ENCODE peak calls at places on chromosomes 13 and 19, in four cellular contexts. One of them, this sample, is unnamed.

GRCh38 chr13:96780105-96780504 is 214.2 kb downstream of the OXGR1 start:
- DNase-seq in right cardiac atrium: no peak
- DNase-seq in tibial nerve: no peak
- DNase-seq in cardiac muscle cell: peak
- DNase-seq in this sample: no peak

GRCh38 chr19:42295831-42296525 is 6.0 kb upstream of the PRR19 start:
- DNase-seq in right cardiac atrium: peak
- DNase-seq in tibial nerve: peak
- DNase-seq in cardiac muscle cell: peak
- DNase-seq in this sample: peak

GRCh38 chr19:46137915-46138473 is 10.0 kb upstream of the IGFL2 start:
- DNase-seq in right cardiac atrium: no peak
- DNase-seq in tibial nerve: no peak
- DNase-seq in cardiac muscle cell: no peak
- DNase-seq in this sample: no peak

GRCh38 chr13:35278917-35279316 is 197.6 kb downstream of the MAB21L1 start:
- DNase-seq in right cardiac atrium: no peak
- DNase-seq in tibial nerve: no peak
- DNase-seq in cardiac muscle cell: no peak
- DNase-seq in this sample: no peak

GRCh38 chr13:30224732-30225131 is 82.6 kb downstream of the KATNAL1 start:
- DNase-seq in right cardiac atrium: no peak
- DNase-seq in tibial nerve: no peak
- DNase-seq in cardiac muscle cell: peak
- DNase-seq in this sample: peak

GRCh38 chr19:52007436-52007804 is 591 bp downstream of the ZNF615 start:
- DNase-seq in right cardiac atrium: no peak
- DNase-seq in tibial nerve: peak
- DNase-seq in cardiac muscle cell: peak
- DNase-seq in this sample: peak

GRCh38 chr19:51123381-51124186 is 1.1 kb upstream of the SIGLEC9 start:
- DNase-seq in right cardiac atrium: no peak
- DNase-seq in tibial nerve: peak
- DNase-seq in cardiac muscle cell: no peak
- DNase-seq in this sample: no peak

GRCh38 chr13:73056054-73056962 is 2.5 kb upstream of the KLF5 start:
- DNase-seq in right cardiac atrium: no peak
- DNase-seq in tibial nerve: no peak
- DNase-seq in cardiac muscle cell: peak
- DNase-seq in this sample: peak

GRCh38 chr13:55815458-55816033 is 1325.2 kb upstream of the PRR20A start:
- DNase-seq in right cardiac atrium: no peak
- DNase-seq in tibial nerve: no peak
- DNase-seq in cardiac muscle cell: no peak
- DNase-seq in this sample: no peak

GRCh38 chr13:97018029-97018819 is 23.9 kb upstream of the OXGR1 start:
- DNase-seq in right cardiac atrium: no peak
- DNase-seq in tibial nerve: peak
- DNase-seq in cardiac muscle cell: peak
- DNase-seq in this sample: peak

GRCh38 chr19:13086341-13086740 is 16.3 kb downstream of the LYL1 start:
- DNase-seq in right cardiac atrium: no peak
- DNase-seq in tibial nerve: no peak
- DNase-seq in cardiac muscle cell: no peak
- DNase-seq in this sample: no peak

GRCh38 chr19:38434549-38435051 is 1.1 kb downstream of the RYR1 start:
- DNase-seq in right cardiac atrium: no peak
- DNase-seq in tibial nerve: peak
- DNase-seq in cardiac muscle cell: no peak
- DNase-seq in this sample: no peak
- H3K4me3 ChIP-seq in right cardiac atrium: no peak
- H3K4me3 ChIP-seq in tibial nerve: no peak
- H3K4me3 ChIP-seq in cardiac muscle cell: peak
- H3K4me3 ChIP-seq in this sample: no peak

GRCh38 chr13:27665761-27666160 is 44.1 kb downstream of the POLR1D start:
- DNase-seq in right cardiac atrium: no peak
- DNase-seq in tibial nerve: no peak
- DNase-seq in cardiac muscle cell: no peak
- DNase-seq in this sample: no peak

GRCh38 chr13:27665333-27665732 is 43.6 kb downstream of the POLR1D start:
- DNase-seq in right cardiac atrium: no peak
- DNase-seq in tibial nerve: no peak
- DNase-seq in cardiac muscle cell: no peak
- DNase-seq in this sample: peak

GRCh38 chr13:27663947-27664346 is 42.3 kb downstream of the POLR1D start:
- DNase-seq in right cardiac atrium: no peak
- DNase-seq in tibial nerve: no peak
- DNase-seq in cardiac muscle cell: no peak
- DNase-seq in this sample: no peak

GRCh38 chr13:27666951-27667350 is 45.3 kb downstream of the POLR1D start:
- DNase-seq in right cardiac atrium: no peak
- DNase-seq in tibial nerve: no peak
- DNase-seq in cardiac muscle cell: no peak
- DNase-seq in this sample: no peak

GRCh38 chr13:27667946-27668345 is 46.3 kb downstream of the POLR1D start:
- DNase-seq in right cardiac atrium: no peak
- DNase-seq in tibial nerve: no peak
- DNase-seq in cardiac muscle cell: peak
- DNase-seq in this sample: no peak
- H3K4me3 ChIP-seq in right cardiac atrium: no peak
- H3K4me3 ChIP-seq in tibial nerve: no peak
- H3K4me3 ChIP-seq in cardiac muscle cell: no peak
- H3K4me3 ChIP-seq in this sample: no peak

GRCh38 chr13:109779876-109780516 is 6.4 kb downstream of the IRS2 start:
- DNase-seq in right cardiac atrium: no peak
- DNase-seq in tibial nerve: no peak
- DNase-seq in cardiac muscle cell: no peak
- DNase-seq in this sample: no peak
- H3K4me3 ChIP-seq in right cardiac atrium: peak
- H3K4me3 ChIP-seq in tibial nerve: peak
- H3K4me3 ChIP-seq in cardiac muscle cell: no peak
- H3K4me3 ChIP-seq in this sample: peak

DNA sequence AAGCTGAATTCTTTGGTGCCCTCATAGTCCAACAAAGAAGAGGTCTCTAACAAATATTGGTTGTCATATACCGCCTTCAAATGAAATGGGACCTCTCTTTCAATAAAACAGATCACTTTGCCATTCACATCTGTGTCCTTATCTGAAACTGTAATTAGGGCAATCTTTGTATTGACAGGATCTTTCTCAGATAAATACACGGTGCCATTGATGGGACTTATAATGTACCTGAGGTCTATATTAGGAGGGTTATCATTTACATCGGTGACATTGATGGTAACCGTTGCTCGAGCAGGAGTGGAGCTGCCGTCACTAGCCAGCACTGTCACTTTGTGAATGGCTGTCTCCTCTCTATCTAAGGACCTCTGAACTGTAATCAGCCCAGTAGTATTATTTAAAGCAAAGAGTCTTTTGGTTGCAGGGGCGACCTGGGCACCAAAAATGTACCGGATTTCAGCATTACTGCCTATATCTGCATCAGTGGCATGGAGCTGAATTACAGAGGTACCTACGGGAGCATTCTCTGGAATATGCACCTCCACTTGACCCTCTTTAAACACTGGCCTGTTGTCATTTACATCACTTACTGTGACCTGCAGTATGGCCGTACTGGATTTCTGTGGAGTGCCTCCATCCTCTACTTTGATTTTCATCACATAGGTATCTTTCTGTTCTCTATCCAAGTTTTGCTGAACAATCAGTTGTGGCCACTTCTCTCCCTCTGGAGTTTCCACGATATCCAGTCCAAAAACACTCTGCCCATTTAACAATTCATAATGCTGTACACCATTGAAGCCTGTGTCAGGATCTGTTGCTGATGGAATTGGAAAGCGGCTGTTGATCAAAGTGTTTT is 2.8 kb downstream of the PCDH9 start:
- DNase-seq in right cardiac atrium: no peak
- DNase-seq in tibial nerve: no peak
- DNase-seq in cardiac muscle cell: no peak
- DNase-seq in this sample: no peak
- H3K4me3 ChIP-seq in right cardiac atrium: peak
- H3K4me3 ChIP-seq in tibial nerve: no peak
- H3K4me3 ChIP-seq in cardiac muscle cell: no peak
- H3K4me3 ChIP-seq in this sample: no peak

GRCh38 chr19:11450570-11451326 is 15.3 kb downstream of the PRKCSH start:
- DNase-seq in right cardiac atrium: no peak
- DNase-seq in tibial nerve: no peak
- DNase-seq in cardiac muscle cell: no peak
- DNase-seq in this sample: no peak

GRCh38 chr19:11451942-11452813 is 16.7 kb downstream of the PRKCSH start:
- DNase-seq in right cardiac atrium: no peak
- DNase-seq in tibial nerve: no peak
- DNase-seq in cardiac muscle cell: peak
- DNase-seq in this sample: no peak

GRCh38 chr19:11452814-11453335 is 17.4 kb downstream of the PRKCSH start:
- DNase-seq in right cardiac atrium: no peak
- DNase-seq in tibial nerve: no peak
- DNase-seq in cardiac muscle cell: no peak
- DNase-seq in this sample: no peak

GRCh38 chr19:11453468-11454341 is 18.3 kb downstream of the PRKCSH start:
- DNase-seq in right cardiac atrium: no peak
- DNase-seq in tibial nerve: no peak
- DNase-seq in cardiac muscle cell: no peak
- DNase-seq in this sample: no peak

GRCh38 chr19:11451327-11451941 is 16.0 kb downstream of the PRKCSH start:
- DNase-seq in right cardiac atrium: no peak
- DNase-seq in tibial nerve: no peak
- DNase-seq in cardiac muscle cell: no peak
- DNase-seq in this sample: no peak
- H3K4me3 ChIP-seq in right cardiac atrium: no peak
- H3K4me3 ChIP-seq in tibial nerve: no peak
- H3K4me3 ChIP-seq in cardiac muscle cell: no peak
- H3K4me3 ChIP-seq in this sample: no peak

DNA sequence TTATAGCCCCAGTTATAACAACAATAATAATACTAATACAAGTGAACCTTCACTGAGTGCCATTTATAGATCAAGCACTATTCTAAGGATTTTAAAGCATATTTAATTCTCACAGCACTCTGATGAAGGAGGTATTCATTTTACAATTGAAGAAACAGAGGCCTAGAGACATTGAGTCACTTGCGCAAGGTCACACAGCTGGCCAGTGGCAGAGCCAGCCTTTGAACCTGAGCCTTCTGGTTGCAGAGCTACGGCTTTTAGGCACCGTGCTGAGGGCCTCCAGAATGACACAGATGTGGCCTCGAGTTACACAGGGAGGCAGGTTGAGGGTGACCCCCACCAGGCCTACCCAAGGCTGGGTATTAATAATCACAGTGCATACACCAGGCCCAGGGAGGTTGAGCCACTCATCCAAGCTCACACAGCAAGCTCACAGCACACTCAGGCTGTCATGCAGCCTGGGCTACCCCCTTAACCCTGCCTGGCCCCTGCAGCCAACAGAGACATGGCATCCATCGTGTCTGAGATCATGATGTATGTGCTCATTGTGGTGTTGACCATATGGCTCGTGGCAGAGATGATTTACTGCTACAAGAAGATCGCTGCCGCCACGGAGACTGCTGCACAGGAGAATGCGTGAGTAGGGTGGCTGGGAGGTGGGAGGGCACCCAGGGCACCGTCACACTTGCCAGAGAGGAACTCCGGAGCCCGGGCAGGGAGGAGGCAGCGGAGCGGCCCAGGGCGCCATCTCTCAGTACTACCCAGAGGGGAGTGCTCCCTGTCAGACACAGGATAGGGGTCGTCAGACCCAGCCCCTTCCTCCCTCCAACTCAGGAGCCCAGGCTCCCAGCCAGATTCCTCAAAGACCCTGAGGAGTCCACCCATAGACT is 2.7 kb upstream of the HPN start:
- DNase-seq in right cardiac atrium: no peak
- DNase-seq in tibial nerve: no peak
- DNase-seq in cardiac muscle cell: no peak
- DNase-seq in this sample: peak
- H3K4me3 ChIP-seq in right cardiac atrium: no peak
- H3K4me3 ChIP-seq in tibial nerve: no peak
- H3K4me3 ChIP-seq in cardiac muscle cell: no peak
- H3K4me3 ChIP-seq in this sample: no peak

DNA sequence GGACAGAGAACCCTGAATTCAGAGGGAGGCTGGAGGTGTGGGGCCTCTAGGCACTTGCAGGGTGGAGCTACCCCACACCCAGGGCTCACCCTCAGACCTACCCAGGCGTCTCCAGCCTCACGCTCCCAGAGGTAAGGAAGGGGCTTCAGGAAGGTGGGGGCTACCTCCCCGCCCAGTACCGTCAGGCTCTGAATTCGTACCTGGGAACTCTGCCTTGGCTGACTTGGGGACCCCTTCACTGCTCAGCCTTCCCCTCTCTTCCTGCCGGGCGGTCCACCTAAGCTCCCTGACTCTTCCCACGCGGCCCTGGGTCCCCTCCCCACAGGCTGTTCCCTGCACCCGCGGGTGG is 28.5 kb upstream of the PARP4 start:
- DNase-seq in right cardiac atrium: no peak
- DNase-seq in tibial nerve: no peak
- DNase-seq in cardiac muscle cell: no peak
- DNase-seq in this sample: no peak
- H3K4me3 ChIP-seq in right cardiac atrium: peak
- H3K4me3 ChIP-seq in tibial nerve: no peak
- H3K4me3 ChIP-seq in cardiac muscle cell: peak
- H3K4me3 ChIP-seq in this sample: no peak

GRCh38 chr19:15550273-15550672 is 41.9 kb downstream of the CYP4F22 start:
- DNase-seq in right cardiac atrium: no peak
- DNase-seq in tibial nerve: no peak
- DNase-seq in cardiac muscle cell: no peak
- DNase-seq in this sample: no peak

GRCh38 chr19:15550847-15551182 is 42.5 kb downstream of the CYP4F22 start:
- DNase-seq in right cardiac atrium: no peak
- DNase-seq in tibial nerve: no peak
- DNase-seq in cardiac muscle cell: peak
- DNase-seq in this sample: no peak

GRCh38 chr19:15549581-15549980 is 41.3 kb downstream of the CYP4F22 start:
- DNase-seq in right cardiac atrium: no peak
- DNase-seq in tibial nerve: no peak
- DNase-seq in cardiac muscle cell: no peak
- DNase-seq in this sample: no peak

GRCh38 chr19:15548648-15549047 is 40.3 kb downstream of the CYP4F22 start:
- DNase-seq in right cardiac atrium: no peak
- DNase-seq in tibial nerve: no peak
- DNase-seq in cardiac muscle cell: no peak
- DNase-seq in this sample: no peak

DNA sequence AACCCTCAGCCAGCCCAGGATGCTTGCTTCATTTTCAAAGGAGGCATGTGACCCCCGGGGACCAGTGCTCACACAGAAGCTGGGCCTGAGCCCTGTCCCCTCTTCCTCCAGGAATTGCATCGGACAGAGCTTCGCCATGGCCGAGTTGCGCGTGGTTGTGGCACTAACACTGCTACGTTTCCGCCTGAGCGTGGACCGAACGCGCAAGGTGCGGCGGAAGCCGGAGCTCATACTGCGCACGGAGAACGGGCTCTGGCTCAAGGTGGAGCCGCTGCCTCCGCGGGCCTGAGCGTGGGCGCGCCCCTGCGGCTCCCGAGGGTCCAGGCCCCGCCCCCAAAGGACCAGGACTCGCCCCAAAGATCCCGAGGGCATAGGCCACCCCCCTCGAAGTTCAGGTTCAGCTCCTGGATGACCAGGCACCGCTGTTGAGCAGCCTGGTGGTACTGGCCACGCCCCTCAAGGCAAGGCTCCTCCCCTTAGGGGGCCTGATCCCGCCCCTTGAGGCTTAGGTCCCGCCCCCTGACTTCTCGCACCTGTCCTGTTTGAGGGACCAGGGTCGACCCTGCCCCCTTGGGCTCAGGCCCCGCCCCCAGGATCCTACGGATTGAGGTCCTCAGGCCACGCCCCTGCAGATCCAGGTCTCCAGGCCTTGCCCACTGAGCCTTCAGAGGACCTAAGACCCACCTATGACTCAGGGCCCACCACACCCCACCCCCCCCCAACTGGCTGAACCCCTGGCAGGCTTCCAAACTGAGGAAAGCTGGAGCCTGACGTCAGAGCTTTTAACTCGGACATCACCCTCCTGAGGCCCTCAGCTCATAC is 43.1 kb downstream of the CYP4F22 start:
- DNase-seq in right cardiac atrium: peak
- DNase-seq in tibial nerve: no peak
- DNase-seq in cardiac muscle cell: peak
- DNase-seq in this sample: no peak
- H3K4me3 ChIP-seq in right cardiac atrium: peak
- H3K4me3 ChIP-seq in tibial nerve: peak
- H3K4me3 ChIP-seq in cardiac muscle cell: no peak
- H3K4me3 ChIP-seq in this sample: peak

This sample was measured in AG10803.